ENCODE peak calls at places on chromosomes 5 and 9, in seven cellular contexts. D, B, K, L, P, A and U are unnamed samples.

GRCh38 chr5:57779383-57780223 is 297.0 kb upstream of the ACTBL2 start:
- DNase-seq in D (peak; percentile 63), B (peak; percentile 49), K (no peak), L (peak; percentile 42), P (peak; percentile 10), A (no peak), U (peak; percentile 91)

GRCh38 chr5:150801117-150801927 is 22.8 kb downstream of the SMIM3 start:
- DNase-seq in D (peak; percentile 51), B (peak; percentile 62), K (no peak), L (peak; percentile 36), P (peak; percentile 43), A (no peak), U (peak; percentile 54)

GRCh38 chr9:136409557-136410455 is 608 bp downstream of the ENTR1 start:
- DNase-seq in D (no peak), B (peak; percentile 30), K (no peak), L (peak; percentile 80), P (no peak), A (no peak), U (peak; percentile 87)

GRCh38 chr9:68913054-68913453 is 100.9 kb downstream of the PRKACG start:
- DNase-seq in D (no peak), B (no peak), K (no peak), L (no peak), P (no peak), A (no peak), U (no peak)

GRCh38 chr9:97959585-97959984 is 21.6 kb upstream of the HEMGN start:
- DNase-seq in D (no peak), B (no peak), K (no peak), L (no peak), P (no peak), A (no peak), U (no peak)

GRCh38 chr9:15104826-15105420 is 194.7 kb upstream of the FREM1 start:
- DNase-seq in D (peak; percentile 16), B (peak; percentile 47), K (no peak), L (peak; percentile 37), P (peak; percentile 25), A (no peak), U (no peak)

GRCh38 chr5:82277613-82277986 is 554 bp downstream of the RPS23 start:
- DNase-seq in D (no peak), B (no peak), K (no peak), L (peak; percentile 8), P (no peak), A (no peak), U (no peak)

GRCh38 chr5:56506586-56506985 is 273.5 kb upstream of the ANKRD55 start:
- DNase-seq in D (no peak), B (no peak), K (no peak), L (no peak), P (no peak), A (no peak), U (no peak)

GRCh38 chr5:76681287-76681686 is 34.6 kb upstream of the F2R start:
- DNase-seq in D (no peak), B (no peak), K (no peak), L (no peak), P (no peak), A (no peak), U (no peak)

GRCh38 chr9:130427326-130427725 is 17.4 kb upstream of the ASS1 start:
- DNase-seq in D (no peak), B (no peak), K (no peak), L (no peak), P (no peak), A (no peak), U (no peak)

GRCh38 chr9:110029422-110029814 is 178.5 kb downstream of the C9orf152 start:
- DNase-seq in D (no peak), B (peak; percentile 82), K (no peak), L (no peak), P (no peak), A (no peak), U (no peak)

GRCh38 chr9:133584559-133585476 is 24.4 kb downstream of the FAM163B start:
- DNase-seq in D (no peak), B (no peak), K (no peak), L (peak; percentile 68), P (no peak), A (no peak), U (no peak)

GRCh38 chr5:120463026-120463770 is 902 bp upstream of the PRR16 start:
- DNase-seq in D (no peak), B (no peak), K (no peak), L (no peak), P (no peak), A (no peak), U (no peak)

GRCh38 chr5:77629553-77630245 is 8.8 kb downstream of the OTP start:
- DNase-seq in D (no peak), B (no peak), K (no peak), L (no peak), P (no peak), A (no peak), U (no peak)

GRCh38 chr5:138543730-138544104 is 681 bp upstream of the ETF1 start:
- DNase-seq in D (no peak), B (no peak), K (no peak), L (peak; percentile 63), P (no peak), A (no peak), U (peak; percentile 33)

DNA sequence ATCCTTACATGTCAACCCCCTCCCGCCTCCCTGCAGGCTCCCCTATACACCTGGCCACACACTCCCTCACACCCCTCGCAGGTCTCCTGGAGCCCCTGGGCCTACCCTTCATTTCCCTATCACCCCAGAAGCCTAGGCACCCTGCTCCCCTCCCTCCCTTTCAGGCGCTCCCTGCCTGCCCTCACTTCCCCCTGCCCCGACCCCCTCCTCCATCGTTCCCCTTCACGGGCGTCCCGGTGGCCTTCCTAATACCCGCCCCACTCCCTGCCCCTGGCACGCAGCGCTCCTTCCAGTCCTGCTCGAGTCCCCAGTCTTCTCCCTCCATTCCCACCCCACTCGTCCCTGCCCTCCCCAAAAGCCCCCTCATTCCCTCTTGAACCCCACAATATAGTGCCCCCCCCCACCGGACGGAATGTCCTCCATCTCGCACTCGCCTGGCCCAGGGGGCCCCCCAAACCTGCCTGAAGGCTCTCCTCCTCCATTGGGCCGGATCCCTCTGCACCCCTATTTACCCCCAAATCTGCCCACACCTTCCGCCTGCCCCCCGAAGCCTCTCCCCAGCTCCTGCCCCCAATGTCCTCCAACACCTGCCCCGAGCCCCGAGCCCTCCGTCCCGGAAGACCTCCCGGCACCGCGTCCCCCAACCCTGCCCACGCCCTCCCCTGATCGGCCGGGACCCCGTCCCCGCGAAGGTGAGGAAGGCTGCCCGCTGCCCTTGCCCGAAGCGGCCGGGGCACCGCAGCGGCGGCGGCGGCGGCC is 726 bp downstream of the STRBP start:
- DNase-seq in D (no peak), B (no peak), K (no peak), L (peak; percentile 61), P (peak; percentile 35), A (no peak), U (peak; percentile 43)
- TF ChIP-seq JUND in D (no peak), B (no peak), K (no peak), L (no peak), P (no peak), A (no peak), U (no peak)

DNA sequence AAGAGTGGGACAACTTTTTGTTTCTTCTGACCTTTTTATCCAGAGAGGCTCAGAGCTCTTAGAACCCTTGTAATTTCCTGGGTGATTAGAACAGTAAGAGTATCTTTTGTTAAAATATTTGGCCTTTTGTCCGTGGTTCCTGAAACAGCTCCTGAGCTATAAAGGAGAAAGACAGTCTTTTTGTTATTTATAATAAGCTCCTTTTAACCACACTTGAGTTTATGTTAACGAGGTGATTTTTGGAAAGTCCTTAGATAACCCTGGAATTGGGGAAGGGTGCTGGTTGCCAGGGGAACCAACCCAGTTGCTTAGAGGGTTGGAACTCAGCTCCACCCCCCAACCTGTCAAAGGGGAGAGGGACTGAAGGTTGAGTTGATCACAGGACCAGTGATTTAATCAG is 4.8 kb downstream of the ZNF483 start:
- DNase-seq in D (no peak), B (no peak), K (peak; percentile 61), L (no peak), P (no peak), A (no peak), U (no peak)
- TF ChIP-seq JUND in D (no peak), B (no peak), K (no peak), L (no peak), P (no peak), A (no peak), U (no peak)

GRCh38 chr5:62208218-62208852 is 97.7 kb upstream of the KIF2A start:
- DNase-seq in D (no peak), B (peak; percentile 58), K (no peak), L (no peak), P (no peak), A (no peak), U (peak; percentile 44)

GRCh38 chr5:62211405-62211804 is 94.6 kb upstream of the KIF2A start:
- DNase-seq in D (no peak), B (no peak), K (no peak), L (no peak), P (no peak), A (no peak), U (no peak)

DNA sequence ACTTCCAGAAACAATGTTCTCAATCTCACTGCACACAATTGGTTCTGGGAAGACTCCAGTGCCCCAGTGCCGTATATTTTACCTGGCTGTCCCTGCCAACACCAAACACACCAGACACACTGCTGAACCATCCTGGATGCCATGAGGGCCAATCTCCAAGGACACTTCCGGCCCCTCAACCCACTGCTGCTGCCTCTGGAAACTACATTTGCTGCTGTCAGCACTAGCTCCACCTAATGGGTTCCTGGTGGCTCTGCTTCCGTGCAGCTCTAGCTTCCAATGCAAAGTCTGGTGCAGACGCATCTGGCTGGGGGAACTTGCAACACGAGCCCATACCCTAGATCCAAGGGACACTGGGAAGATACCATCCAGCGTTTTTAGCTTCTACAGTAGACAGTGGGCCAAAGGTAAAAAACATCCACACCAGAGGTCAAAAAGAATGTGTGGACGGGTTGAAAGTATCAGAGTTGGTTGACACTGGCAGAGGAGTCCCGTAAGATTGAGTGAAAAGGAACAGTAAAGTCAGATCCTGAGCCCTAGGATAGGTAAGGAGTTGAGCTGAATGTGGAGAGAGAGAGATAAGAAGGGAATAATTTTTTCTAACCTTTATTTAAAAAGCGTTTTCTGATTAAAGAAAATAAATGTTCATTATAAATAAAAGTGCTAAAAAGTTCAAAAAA is 99.7 kb upstream of the KIF2A start:
- DNase-seq in D (peak; percentile 38), B (peak; percentile 18), K (peak; percentile 33), L (peak; percentile 11), P (no peak), A (no peak), U (no peak)
- TF ChIP-seq JUND in D (no peak), B (no peak), K (no peak), L (no peak), P (no peak), A (no peak), U (no peak)

DNA sequence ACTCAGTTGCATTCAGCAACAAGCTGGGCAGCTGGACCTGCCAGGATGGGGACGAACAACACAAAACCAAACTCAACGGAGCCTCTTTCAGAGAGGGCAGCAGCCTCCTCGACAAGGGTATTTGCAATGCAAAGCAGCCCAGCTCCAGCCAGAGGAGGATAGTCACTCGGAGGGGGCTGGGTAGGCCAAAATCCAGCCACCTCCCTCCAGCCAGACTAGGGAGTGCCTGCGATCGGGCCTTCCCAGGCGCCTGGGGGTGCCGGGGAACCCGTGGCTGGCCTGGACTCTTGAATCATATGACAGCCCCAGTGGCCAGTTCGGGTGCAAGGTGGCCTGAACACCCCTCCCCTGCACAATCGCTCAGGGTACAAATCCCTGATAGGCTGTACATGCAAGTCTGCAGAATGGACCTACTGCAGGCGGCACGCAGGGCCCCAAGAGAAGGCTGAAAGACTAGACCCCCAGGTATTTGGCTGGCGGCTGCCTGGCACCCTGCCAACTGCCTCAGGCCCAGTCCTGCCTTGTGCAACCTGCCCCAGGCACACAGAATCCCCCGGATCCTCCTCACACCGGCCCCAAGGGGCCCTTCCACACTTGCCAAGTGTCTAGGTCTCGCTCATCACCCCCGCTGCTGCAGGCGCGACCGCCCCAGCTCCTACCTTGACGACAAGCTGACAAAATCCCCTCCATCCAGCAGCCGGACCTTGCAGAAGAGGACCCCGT is 1.3 kb downstream of the EEIG1 start:
- DNase-seq in D (no peak), B (peak; percentile 41), K (no peak), L (peak; percentile 62), P (peak; percentile 55), A (no peak), U (no peak)
- TF ChIP-seq JUND in D (no peak), B (no peak), K (no peak), L (no peak), P (no peak), A (no peak), U (no peak)